ENCODE peak calls at places on chromosomes 12 and 14, in ten cellular contexts. T, Z, K, P, E, M, F, R, O and H are unnamed samples.

GRCh38 chr14:57085043-57085442 is 183.7 kb downstream of the EXOC5 start:
- DNase-seq in T (no peak), R (no peak), K (no peak), E (no peak), P (no peak), Z (no peak), O (no peak), M (no peak), F (no peak), H (no peak)

GRCh38 chr12:57151741-57152407 is 4.5 kb upstream of the LRP1-AS start:
- DNase-seq in E (no peak), R (no peak), O (no peak), M (no peak), T (no peak), P (peak), K (no peak), F (no peak), Z (peak), H (no peak)

GRCh38 chr12:33438890-33439586 is 581 bp downstream of the SYT10 start:
- DNase-seq in Z (no peak), F (no peak), T (no peak), M (no peak), E (peak), P (peak), R (peak), O (no peak), K (no peak), H (peak)

GRCh38 chr12:105924526-105925208 is 214.1 kb downstream of the NUAK1 start:
- DNase-seq in P (no peak), Z (no peak), K (no peak), O (no peak), M (no peak), T (no peak), F (no peak), E (no peak), R (no peak), H (no peak)

GRCh38 chr12:15978431-15978950 is 67.4 kb downstream of the DERA start:
- DNase-seq in F (no peak), P (peak), O (no peak), R (no peak), T (no peak), Z (no peak), K (no peak), M (no peak), E (no peak), H (no peak)

GRCh38 chr14:54467280-54467679 is 21.5 kb downstream of the GMFB start:
- DNase-seq in K (no peak), R (no peak), O (no peak), M (no peak), Z (no peak), P (no peak), E (no peak), F (no peak), T (no peak), H (no peak)

GRCh38 chr12:120998435-120998834 is 17.9 kb downstream of the C12orf43 start:
- DNase-seq in E (no peak), P (no peak), K (no peak), F (no peak), O (no peak), M (no peak), T (no peak), Z (no peak), R (no peak), H (no peak)

GRCh38 chr12:111440152-111440551 is 34.4 kb downstream of the SH2B3 start:
- DNase-seq in O (no peak), Z (no peak), F (no peak), E (no peak), T (no peak), R (no peak), K (no peak), M (peak), P (no peak), H (no peak)

GRCh38 chr14:87944987-87945604 is 47.9 kb downstream of the GALC start:
- DNase-seq in P (peak), Z (peak), T (no peak), E (peak), F (no peak), R (no peak), K (no peak), M (no peak), O (peak), H (peak)

GRCh38 chr12:82182601-82183000 is 175.6 kb downstream of the CCDC59 start:
- DNase-seq in R (no peak), T (no peak), M (no peak), K (no peak), Z (no peak), P (peak), F (no peak), E (no peak), O (no peak), H (no peak)

GRCh38 chr12:86914716-86915115 is 658.5 kb upstream of the MGAT4C start:
- DNase-seq in O (peak), P (peak), K (no peak), T (no peak), Z (peak), F (no peak), M (no peak), R (no peak), E (peak), H (no peak)

GRCh38 chr12:122951979-122952892 is 14.0 kb downstream of the ABCB9 start:
- DNase-seq in E (peak), M (no peak), K (peak), F (peak), Z (peak), R (peak), T (peak), O (peak), P (peak), H (peak)

GRCh38 chr12:33438025-33438772 is 1.4 kb downstream of the SYT10 start:
- DNase-seq in M (no peak), R (no peak), P (no peak), Z (no peak), E (peak), T (no peak), O (no peak), F (no peak), K (no peak), H (no peak)

GRCh38 chr12:69821441-69822204 is 3.4 kb upstream of the MYRFL start:
- DNase-seq in T (no peak), E (no peak), K (no peak), F (no peak), Z (no peak), P (peak), O (no peak), M (no peak), R (no peak), H (no peak)

GRCh38 chr14:37027188-37027824 is 145.1 kb downstream of the SLC25A21 start:
- DNase-seq in M (no peak), E (no peak), O (no peak), K (no peak), Z (no peak), R (no peak), T (no peak), P (no peak), F (no peak), H (no peak)